ENCODE peak calls at places on chromosomes 5 and 9, in seven cellular contexts. A is RWPE2, M is GM10248, Y is T-helper 17 cell, N is fibroblast of lung, G is IMR-90, R is COR-L47. Z is an unnamed sample.

GRCh38 chr9:89278997-89279739 is 31.8 kb upstream of the CKS2 start:
- DNase-seq in A (no peak), M (peak), Y (no peak), N (peak), G (peak), R (peak), Z (no peak)

GRCh38 chr9:126618590-126619335 is 5.0 kb downstream of the LMX1B start:
- DNase-seq in A (no peak), M (no peak), Y (no peak), N (no peak), G (no peak), R (no peak), Z (no peak)

GRCh38 chr5:137400571-137400970 is 98.6 kb downstream of the SPOCK1 start:
- DNase-seq in A (no peak), M (no peak), Y (no peak), N (no peak), G (no peak), R (no peak), Z (no peak)

GRCh38 chr5:97164846-97165245 is 18.2 kb downstream of the RIOK2 start:
- DNase-seq in A (no peak), M (no peak), Y (no peak), N (no peak), G (peak), R (no peak), Z (no peak)

GRCh38 chr5:84274585-84275468 is 109.9 kb downstream of the EDIL3 start:
- DNase-seq in A (no peak), M (peak), Y (no peak), N (peak), G (peak), R (peak), Z (no peak)

GRCh38 chr9:70053864-70054263 is 10.2 kb downstream of the MAMDC2 start:
- DNase-seq in A (peak), M (no peak), Y (no peak), N (no peak), G (no peak), R (no peak), Z (no peak)

GRCh38 chr5:150431574-150431973 is 18.0 kb downstream of the RPS14 start:
- DNase-seq in A (no peak), M (no peak), Y (no peak), N (no peak), G (no peak), R (no peak), Z (no peak)

GRCh38 chr5:150694638-150695037 is 6.2 kb downstream of the RBM22 start:
- DNase-seq in A (no peak), M (no peak), Y (no peak), N (peak), G (peak), R (no peak), Z (no peak)

GRCh38 chr9:6199596-6199995 is 16.0 kb upstream of the IL33 start:
- DNase-seq in A (no peak), M (no peak), Y (no peak), N (no peak), G (no peak), R (no peak), Z (no peak)

GRCh38 chr9:19551124-19551929 is 142.5 kb downstream of the ACER2 start:
- DNase-seq in A (no peak), M (peak), Y (no peak), N (peak), G (peak), R (peak), Z (no peak)

Z was measured in activated T-helper 1 cell treated with anti-CD3 and anti-CD28 coated beads, Interleukin-12 subunit alpha, Interleukin-12 subunit beta, Interleukin-2, Interleukin-4 antibody, amounts not matched to agents 30 ng/mL and 10 ng/mL and 1 ng/mL, durations not matched to agents 14 hours and 24 hours and 36 hours.